ENCODE peak calls at places on chromosomes 12 and 14, in five cellular contexts. U, S, A, W and M are unnamed samples.

GRCh38 chr12:102496571-102496970 is 16.2 kb upstream of the IGF1 start:
- DNase-seq in U (no peak), S (no peak), A (no peak), W (no peak), M (no peak)

GRCh38 chr14:100533647-100534485 is 53.4 kb downstream of the BEGAIN start:
- DNase-seq in U (peak), S (peak), A (no peak), W (peak), M (peak)

GRCh38 chr12:3034067-3034750 is 43.0 kb upstream of the TSPAN9 start:
- DNase-seq in U (peak), S (peak), A (peak), W (peak), M (no peak)

GRCh38 chr14:65042731-65043372 is 56.2 kb downstream of the FNTB start:
- DNase-seq in U (no peak), S (no peak), A (no peak), W (no peak), M (no peak)

GRCh38 chr12:89947437-89948265 is 239.0 kb upstream of the ATP2B1 start:
- DNase-seq in U (no peak), S (no peak), A (peak), W (no peak), M (no peak)

GRCh38 chr14:71231521-71232393 is 324.5 kb downstream of the PCNX1 start:
- DNase-seq in U (no peak), S (no peak), A (peak), W (peak), M (no peak)

GRCh38 chr14:78088941-78089340 is 81.2 kb upstream of the NRXN3 start:
- DNase-seq in U (no peak), S (no peak), A (peak), W (peak), M (no peak)

GRCh38 chr12:93442411-93443340 is 929 bp upstream of the UBE2N start:
- DNase-seq in U (no peak), S (no peak), A (no peak), W (no peak), M (no peak)

GRCh38 chr14:74239848-74240793 is 872 bp downstream of the VSX2 start:
- DNase-seq in U (no peak), S (no peak), A (peak), W (no peak), M (no peak)

GRCh38 chr12:66661357-66661756 is 17.5 kb downstream of the GRIP1 start:
- DNase-seq in U (no peak), S (no peak), A (no peak), W (no peak), M (no peak)

GRCh38 chr14:69475194-69475818 is 9.2 kb upstream of the PLEKHD1 start:
- DNase-seq in U (no peak), S (no peak), A (peak), W (no peak), M (no peak)

DNA sequence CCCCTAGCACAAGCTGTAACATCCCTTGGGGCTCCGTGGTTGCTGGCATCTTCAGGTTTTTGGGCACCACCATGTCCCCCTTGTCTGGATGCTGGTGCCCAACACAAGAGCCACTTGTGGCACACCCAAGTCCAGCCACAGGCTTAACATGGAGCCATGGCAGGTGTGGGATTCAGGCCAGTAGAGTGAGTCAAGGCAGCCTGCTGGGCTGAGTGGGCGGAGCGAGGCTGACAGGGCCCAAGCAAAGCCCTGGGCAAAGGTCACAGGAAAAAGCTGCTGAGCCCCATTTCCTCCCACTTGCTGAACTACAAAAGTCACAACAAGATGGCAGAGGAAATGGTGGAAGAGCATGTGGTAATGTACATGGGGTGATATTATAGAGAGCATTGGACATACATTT is 950.7 kb upstream of the FLRT2 start:
- DNase-seq in U (no peak), S (no peak), A (no peak), W (no peak), M (no peak)
- TF ChIP-seq CTCF in U (no peak), S (no peak), A (no peak), W (no peak), M (no peak)

GRCh38 chr12:118603610-118604361 is 227.4 kb downstream of the SUDS3 start:
- DNase-seq in U (no peak), S (no peak), A (no peak), W (no peak), M (no peak)
- H3K27ac ChIP-seq in U (no peak), S (no peak), A (no peak), W (no peak), M (no peak)

GRCh38 chr12:6328045-6328779 is 13.7 kb downstream of the TNFRSF1A start:
- DNase-seq in U (no peak), S (no peak), A (no peak), W (no peak), M (no peak)

GRCh38 chr12:6327159-6327558 is 14.7 kb downstream of the TNFRSF1A start:
- DNase-seq in U (no peak), S (no peak), A (no peak), W (no peak), M (no peak)

GRCh38 chr12:6327591-6328041 is 14.3 kb downstream of the TNFRSF1A start:
- DNase-seq in U (no peak), S (no peak), A (no peak), W (no peak), M (no peak)

GRCh38 chr12:6324936-6325750 is 14.7 kb downstream of the PLEKHG6 start:
- DNase-seq in U (no peak), S (no peak), A (no peak), W (no peak), M (no peak)

DNA sequence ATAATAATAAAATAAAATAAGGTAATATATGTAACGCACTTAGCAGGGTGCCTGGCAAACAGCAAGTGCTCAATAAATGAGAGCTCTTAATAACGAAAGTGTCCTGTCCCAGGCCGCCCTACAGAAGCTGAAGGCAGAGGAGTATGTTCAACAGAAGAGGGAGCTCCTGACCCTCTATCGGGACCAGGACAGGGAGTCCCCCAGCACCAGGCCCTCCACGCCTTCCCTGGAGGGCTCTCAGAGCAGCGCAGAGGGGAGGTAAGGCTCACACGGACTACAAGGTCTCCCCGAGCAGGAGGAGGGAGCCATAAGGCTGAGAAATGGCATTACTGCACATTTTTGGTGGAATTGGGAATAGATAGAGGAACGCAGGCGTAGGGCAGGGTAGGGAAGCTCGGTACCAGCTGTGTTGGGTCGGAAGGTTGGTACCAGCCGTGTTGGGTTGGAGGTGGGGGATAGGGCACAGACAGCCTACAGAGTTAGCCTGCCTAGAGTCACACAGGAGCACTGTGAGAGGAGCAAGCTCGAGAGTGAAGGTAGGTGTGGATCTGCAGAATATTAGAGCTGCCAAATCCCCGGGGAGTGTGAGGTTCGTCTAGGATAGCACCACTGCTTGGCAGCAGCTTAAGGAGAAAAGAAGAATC is 15.4 kb downstream of the TNFRSF1A start:
- DNase-seq in U (no peak), S (no peak), A (peak), W (peak), M (no peak)
- TF ChIP-seq CTCF in U (peak), S (peak), A (peak), W (peak), M (no peak)

GRCh38 chr14:31994391-31995033 is 82.6 kb upstream of the ARHGAP5 start:
- DNase-seq in U (no peak), S (no peak), A (no peak), W (no peak), M (no peak)
- H3K27ac ChIP-seq in U (peak), S (no peak), A (no peak), W (no peak), M (no peak)

DNA sequence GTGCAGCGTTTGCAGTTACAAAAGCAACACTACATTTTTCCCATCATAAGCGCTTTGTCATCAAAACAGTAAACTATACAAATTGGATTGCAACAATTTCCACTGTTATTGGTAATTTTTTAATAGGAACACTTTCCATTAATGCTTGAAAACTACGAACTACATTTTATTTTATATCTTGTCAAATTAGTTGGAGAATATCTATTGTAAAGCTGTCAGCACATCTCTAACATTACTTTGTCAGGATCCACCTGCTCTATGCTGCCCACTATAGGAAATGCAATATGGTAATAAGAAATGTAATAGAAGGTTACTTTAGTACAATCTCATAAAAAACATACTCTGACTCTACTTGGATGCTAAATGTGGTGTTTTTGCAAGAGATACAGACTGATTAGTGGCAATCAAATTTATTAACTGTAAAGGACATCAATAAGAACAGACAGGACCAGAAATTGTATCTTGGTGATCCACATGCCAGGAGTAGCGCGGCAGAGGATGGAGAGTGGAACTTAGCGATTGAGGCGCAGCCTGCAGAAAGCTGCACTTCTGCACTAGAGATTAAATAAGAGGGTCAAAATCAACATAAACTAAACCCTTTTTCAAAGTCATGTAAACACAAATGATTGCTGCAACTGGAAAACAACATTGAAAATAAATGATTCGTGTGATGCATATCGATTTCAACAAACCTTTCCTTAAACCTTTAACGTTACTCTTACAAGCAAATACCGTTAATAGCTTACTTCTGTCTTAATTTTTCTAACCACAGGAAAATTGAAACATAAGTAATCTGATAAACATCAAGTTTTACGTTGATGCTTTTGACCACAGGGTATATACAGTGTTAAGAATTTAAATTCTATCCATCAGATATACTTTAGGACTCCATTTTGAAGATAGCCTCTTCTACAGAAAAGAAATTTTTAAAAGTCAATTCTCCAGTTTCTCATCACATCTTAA is 3.6 kb upstream of the ARID2 start:
- DNase-seq in U (peak), S (no peak), A (peak), W (no peak), M (peak)
- TF ChIP-seq CTCF in U (peak), S (peak), A (peak), W (peak), M (peak)

DNA sequence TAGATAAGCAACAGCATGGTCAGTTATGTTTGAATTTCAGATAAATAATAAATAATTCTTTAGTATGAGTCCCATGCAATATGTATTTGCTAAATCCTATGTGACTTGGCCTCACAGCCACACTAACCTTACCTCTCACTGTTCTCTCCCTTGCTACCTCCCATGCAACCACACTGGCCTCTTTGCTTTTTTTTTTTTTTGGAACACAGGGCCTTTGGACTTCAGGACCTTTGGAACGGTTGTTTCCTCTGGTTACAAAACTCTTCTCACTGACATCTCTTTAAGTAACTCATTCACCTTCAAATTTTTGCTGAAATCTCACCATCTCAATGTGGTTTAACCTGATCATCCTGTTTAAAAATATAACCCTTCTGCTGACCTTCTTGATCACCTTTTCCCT is 193.9 kb downstream of the SSPN start:
- DNase-seq in U (no peak), S (no peak), A (no peak), W (no peak), M (no peak)
- H3K27ac ChIP-seq in U (no peak), S (no peak), A (no peak), W (no peak), M (no peak)

GRCh38 chr14:59582161-59582560 is 5.5 kb upstream of the CCDC175 start:
- DNase-seq in U (no peak), S (no peak), A (no peak), W (no peak), M (no peak)

GRCh38 chr14:59588136-59588535 is 11.5 kb upstream of the CCDC175 start:
- DNase-seq in U (no peak), S (no peak), A (no peak), W (no peak), M (no peak)

GRCh38 chr14:59583755-59584154 is 7.1 kb upstream of the CCDC175 start:
- DNase-seq in U (no peak), S (no peak), A (peak), W (peak), M (no peak)

GRCh38 chr14:59585891-59586554 is 9.4 kb upstream of the CCDC175 start:
- DNase-seq in U (no peak), S (no peak), A (no peak), W (no peak), M (no peak)

DNA sequence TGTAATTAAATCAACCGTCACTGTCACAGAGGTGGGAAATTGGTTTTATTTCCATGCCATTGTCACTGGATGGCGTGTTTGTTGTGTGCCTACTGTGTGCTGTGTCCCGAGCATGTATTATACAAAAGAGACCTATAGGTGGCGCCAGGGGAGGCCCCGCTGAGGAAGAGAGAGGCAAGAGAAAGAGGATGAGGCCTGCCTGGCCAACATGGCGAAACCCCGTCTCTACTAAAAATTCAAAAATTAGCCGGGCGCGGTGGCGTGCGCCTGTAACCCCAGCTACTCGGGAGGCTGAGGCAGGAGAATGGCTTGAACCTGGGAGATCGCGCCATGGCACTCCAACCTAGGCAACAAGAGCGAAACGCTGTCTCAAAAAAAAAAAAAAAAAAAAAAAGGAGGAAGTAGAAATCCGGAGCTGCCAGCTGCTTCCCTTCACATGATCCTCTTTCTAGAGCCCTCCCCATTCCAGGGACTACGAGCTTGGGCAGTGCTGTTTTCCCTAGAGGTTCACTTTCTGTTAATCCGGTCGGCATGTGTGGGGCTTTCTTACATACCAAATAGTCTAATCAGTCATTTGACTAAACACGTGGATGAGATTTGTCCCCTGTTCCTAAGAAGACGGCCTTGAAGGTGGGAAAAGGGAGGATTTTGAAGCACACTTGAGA is 6.4 kb upstream of the CCDC175 start:
- DNase-seq in U (no peak), S (no peak), A (peak), W (peak), M (no peak)
- TF ChIP-seq CTCF in U (no peak), S (no peak), A (peak), W (peak), M (no peak)